ENCODE peak calls at places on chromosomes 3 and 15, in seven cellular contexts. D, H, M, Z, C, U and V are unnamed samples.
A peak's percentile ranks its signal among the peaks of the same experiment; 100 is the strongest.

GRCh38 chr15:100334905-100335304 is 6.9 kb downstream of the ADAMTS17 start:
- DNase-seq in D (no peak), H (no peak), M (peak; percentile 37), Z (no peak), C (no peak), U (no peak), V (no peak)

GRCh38 chr15:43792761-43793493 is 807 bp downstream of the SERF2 start:
- DNase-seq in D (no peak), H (no peak), M (peak; percentile 59), Z (no peak), C (no peak), U (peak; percentile 60), V (no peak)

GRCh38 chr15:71096676-71097075 is 18.6 kb upstream of the THSD4 start:
- DNase-seq in D (no peak), H (no peak), M (peak; percentile 56), Z (peak; percentile 86), C (no peak), U (no peak), V (no peak)

GRCh38 chr15:28260722-28261121 is 61.3 kb downstream of the HERC2 start:
- DNase-seq in D (no peak), H (no peak), M (peak; percentile 26), Z (no peak), C (no peak), U (no peak), V (no peak)

GRCh38 chr15:90883971-90884718 is at the start of gene FES:
- DNase-seq in D (no peak), H (no peak), M (peak; percentile 76), Z (no peak), C (no peak), U (no peak), V (peak; percentile 65)

GRCh38 chr3:66113542-66113941 is 74.8 kb upstream of the MAGI1 start:
- DNase-seq in D (no peak), H (no peak), M (no peak), Z (peak; percentile 27), C (no peak), U (no peak), V (no peak)

GRCh38 chr3:164918915-164919314 is 159.4 kb downstream of the SI start:
- DNase-seq in D (no peak), H (no peak), M (no peak), Z (no peak), C (no peak), U (no peak), V (no peak)

GRCh38 chr3:38521391-38521987 is 25.3 kb downstream of the EXOG start:
- DNase-seq in D (peak; percentile 22), H (peak; percentile 48), M (peak; percentile 84), Z (peak; percentile 49), C (peak; percentile 49), U (peak; percentile 68), V (peak; percentile 59)

GRCh38 chr15:39801641-39802309 is 19.1 kb upstream of the FSIP1 start:
- DNase-seq in D (no peak), H (no peak), M (peak; percentile 49), Z (no peak), C (no peak), U (peak; percentile 38), V (no peak)

GRCh38 chr3:131804565-131805133 is 230.2 kb downstream of the CPNE4 start:
- DNase-seq in D (no peak), H (no peak), M (no peak), Z (peak; percentile 3), C (no peak), U (no peak), V (no peak)

GRCh38 chr3:101784850-101785613 is 6.0 kb downstream of the NXPE3 start:
- DNase-seq in D (no peak), H (no peak), M (no peak), Z (no peak), C (no peak), U (no peak), V (no peak)

GRCh38 chr3:195859061-195859845 is 47.5 kb upstream of the MUC4 start:
- DNase-seq in D (peak; percentile 58), H (peak; percentile 68), M (peak; percentile 80), Z (peak; percentile 24), C (peak; percentile 41), U (peak; percentile 73), V (peak; percentile 72)

GRCh38 chr3:122912772-122913538 is 114.6 kb downstream of the SEMA5B start:
- DNase-seq in D (no peak), H (no peak), M (no peak), Z (no peak), C (no peak), U (no peak), V (no peak)

GRCh38 chr15:51536965-51537574 is 85.5 kb downstream of the DMXL2 start:
- DNase-seq in D (no peak), H (no peak), M (peak; percentile 10), Z (peak; percentile 13), C (no peak), U (peak; percentile 8), V (no peak)

GRCh38 chr3:171977860-171978259 is 61.5 kb upstream of the FNDC3B start:
- DNase-seq in D (no peak), H (no peak), M (no peak), Z (no peak), C (no peak), U (peak; percentile 73), V (no peak)

GRCh38 chr3:5021571-5022092 is 42.4 kb downstream of the BHLHE40 start:
- DNase-seq in D (no peak), H (no peak), M (no peak), Z (peak; percentile 88), C (no peak), U (no peak), V (no peak)

GRCh38 chr3:172629470-172629869 is 81.4 kb downstream of the NCEH1 start:
- DNase-seq in D (no peak), H (no peak), M (no peak), Z (no peak), C (no peak), U (no peak), V (no peak)

GRCh38 chr15:96431787-96432186 is 101.3 kb downstream of the NR2F2 start:
- DNase-seq in D (no peak), H (no peak), M (no peak), Z (no peak), C (no peak), U (no peak), V (no peak)

GRCh38 chr3:188267790-188268333 is 113.9 kb downstream of the LPP start:
- DNase-seq in D (no peak), H (no peak), M (peak; percentile 75), Z (no peak), C (no peak), U (no peak), V (no peak)

GRCh38 chr3:71309342-71309741 is 274.2 kb downstream of the FOXP1 start:
- DNase-seq in D (no peak), H (no peak), M (no peak), Z (peak; percentile 50), C (no peak), U (no peak), V (no peak)

GRCh38 chr3:30625541-30626438 is 19.4 kb downstream of the TGFBR2 start:
- DNase-seq in D (no peak), H (no peak), M (peak; percentile 35), Z (peak; percentile 61), C (peak; percentile 81), U (no peak), V (no peak)

GRCh38 chr3:165185707-165186327 is 10.4 kb downstream of the SLITRK3 start:
- DNase-seq in D (no peak), H (no peak), M (peak; percentile 75), Z (peak; percentile 24), C (peak; percentile 2), U (peak; percentile 59), V (no peak)

GRCh38 chr15:92683511-92683834 is 27.9 kb upstream of the FAM174B start:
- DNase-seq in D (no peak), H (no peak), M (peak; percentile 89), Z (no peak), C (no peak), U (no peak), V (no peak)

GRCh38 chr15:74128785-74129350 is 1.5 kb upstream of the ISLR2 start:
- DNase-seq in D (no peak), H (no peak), M (no peak), Z (no peak), C (no peak), U (no peak), V (no peak)

GRCh38 chr3:83093222-83093572 is 1331.8 kb upstream of the GBE1 start:
- DNase-seq in D (no peak), H (no peak), M (no peak), Z (no peak), C (no peak), U (no peak), V (no peak)

GRCh38 chr15:85473455-85473854 is 93.1 kb downstream of the AKAP13 start:
- DNase-seq in D (no peak), H (no peak), M (no peak), Z (peak; percentile 29), C (no peak), U (peak; percentile 52), V (no peak)

GRCh38 chr15:77603616-77604406 is 28.9 kb downstream of the LINGO1 start:
- DNase-seq in D (no peak), H (no peak), M (peak; percentile 29), Z (no peak), C (no peak), U (no peak), V (no peak)

GRCh38 chr3:31369637-31370036 is 163.1 kb upstream of the STT3B start:
- DNase-seq in D (no peak), H (no peak), M (no peak), Z (peak; percentile 18), C (no peak), U (no peak), V (no peak)

GRCh38 chr15:90071220-90071807 is 31.0 kb downstream of the IDH2 start:
- DNase-seq in D (peak; percentile 56), H (peak; percentile 72), M (peak; percentile 60), Z (peak; percentile 75), C (peak; percentile 62), U (peak; percentile 88), V (peak; percentile 71)

GRCh38 chr3:149586871-149587270 is 71.0 kb downstream of the WWTR1 start:
- DNase-seq in D (no peak), H (no peak), M (no peak), Z (peak; percentile 49), C (no peak), U (no peak), V (no peak)

GRCh38 chr3:57998366-57999283 is 9.6 kb upstream of the FLNB start:
- DNase-seq in D (no peak), H (no peak), M (no peak), Z (no peak), C (no peak), U (peak; percentile 38), V (no peak)

GRCh38 chr3:126517291-126517951 is at the start of gene UROC1:
- DNase-seq in D (no peak), H (no peak), M (no peak), Z (no peak), C (no peak), U (no peak), V (no peak)

GRCh38 chr15:50046868-50047267 is 72.2 kb downstream of the ATP8B4 start:
- DNase-seq in D (no peak), H (no peak), M (no peak), Z (peak; percentile 28), C (no peak), U (no peak), V (no peak)

GRCh38 chr3:52237659-52238172 is 1.2 kb downstream of the TWF2 start:
- DNase-seq in D (no peak), H (no peak), M (peak; percentile 69), Z (peak; percentile 89), C (peak; percentile 66), U (no peak), V (peak; percentile 86)

GRCh38 chr3:31692714-31693113 is 160.0 kb downstream of the STT3B start:
- DNase-seq in D (no peak), H (no peak), M (peak; percentile 63), Z (no peak), C (no peak), U (no peak), V (no peak)

GRCh38 chr3:13172644-13173013 is 99.4 kb upstream of the IQSEC1 start:
- DNase-seq in D (no peak), H (no peak), M (no peak), Z (no peak), C (no peak), U (no peak), V (no peak)